ENCODE peak calls at places on chromosomes 1 and 21, in seven cellular contexts. D is cardiac muscle cell; S is AG04450; E is Panc1; V is CD4-positive, CD25-positive, alpha-beta regulatory T cell; Y is Peyer's patch; P is adrenal gland. L is an unnamed sample. For H3K27me3, the result is how much of the 10 kb centered on the place peaks cover.

GRCh38 chr1:117674521-117675400 is 68.9 kb downstream of the TENT5C start:
- DNase-seq in D (no peak), S (no peak), E (peak), V (peak), Y (no peak), P (no peak), L (peak)

GRCh38 chr1:17520473-17521319 is 18.8 kb upstream of the ARHGEF10L start:
- DNase-seq in D (no peak), S (no peak), E (no peak), V (no peak), Y (no peak), P (no peak), L (peak)

GRCh38 chr1:223161321-223161720 is 18.3 kb upstream of the TLR5 start:
- DNase-seq in D (no peak), S (no peak), E (no peak), V (no peak), Y (no peak), P (no peak), L (no peak)

GRCh38 chr1:59673575-59674467 is 140.9 kb upstream of the HOOK1 start:
- DNase-seq in D (no peak), S (no peak), E (no peak), V (no peak), Y (no peak), P (no peak), L (peak)

GRCh38 chr1:222828939-222829338 is 14.1 kb downstream of the DISP1 start:
- DNase-seq in D (no peak), S (no peak), E (no peak), V (no peak), Y (no peak), P (no peak), L (no peak)

GRCh38 chr1:172669011-172669410 is 10.1 kb downstream of the FASLG start:
- DNase-seq in D (no peak), S (no peak), E (no peak), V (no peak), Y (no peak), P (no peak), L (no peak)

GRCh38 chr21:43768868-43769167 is 7.3 kb downstream of the CSTB start:
- DNase-seq in D (no peak), S (no peak), E (no peak), V (no peak), Y (no peak), P (no peak), L (no peak)

GRCh38 chr1:183327429-183328290 is 90.5 kb downstream of the NMNAT2 start:
- DNase-seq in D (no peak), S (no peak), E (no peak), V (no peak), Y (no peak), P (peak), L (no peak)

GRCh38 chr1:164787834-164788231 is 228.8 kb downstream of the PBX1 start:
- DNase-seq in D (no peak), S (no peak), E (no peak), V (no peak), Y (no peak), P (no peak), L (no peak)

GRCh38 chr21:46148106-46148505 is 7.3 kb downstream of the FTCD start:
- DNase-seq in D (no peak), S (no peak), E (no peak), V (no peak), Y (peak), P (no peak), L (no peak)

GRCh38 chr1:64000021-64000420 is 203.4 kb upstream of the UBE2U start:
- DNase-seq in D (no peak), S (no peak), E (no peak), V (no peak), Y (no peak), P (no peak), L (no peak)

GRCh38 chr1:29855761-29856160 is 619.4 kb downstream of the PTPRU start:
- DNase-seq in D (no peak), S (no peak), E (no peak), V (no peak), Y (no peak), P (no peak), L (no peak)

GRCh38 chr1:244369256-244370057 is 82.3 kb downstream of the ADSS2 start:
- DNase-seq in D (no peak), S (no peak), E (no peak), V (no peak), Y (peak), P (no peak), L (peak)

GRCh38 chr1:84505167-84506001 is 802 bp upstream of the SPATA1 start:
- DNase-seq in D (peak), S (no peak), E (no peak), V (peak), Y (no peak), P (peak), L (peak)

GRCh38 chr1:110918016-110918415 is 45.1 kb downstream of the CD53 start:
- DNase-seq in D (no peak), S (no peak), E (no peak), V (no peak), Y (no peak), P (no peak), L (no peak)

GRCh38 chr1:13754510-13755103 is 54.6 kb downstream of the PRDM2 start:
- DNase-seq in D (no peak), S (no peak), E (no peak), V (no peak), Y (no peak), P (no peak), L (no peak)

GRCh38 chr21:44575307-44576024 is 1.9 kb downstream of the KRTAP10-4 start:
- DNase-seq in D (no peak), S (no peak), E (no peak), V (no peak), Y (no peak), P (no peak), L (no peak)

GRCh38 chr1:62436039-62436465 is 797 bp upstream of the USP1 start:
- DNase-seq in D (no peak), S (no peak), E (peak), V (no peak), Y (peak), P (no peak), L (peak)

GRCh38 chr21:39315603-39316002 is 2.2 kb upstream of the BRWD1 start:
- DNase-seq in D (no peak), S (no peak), E (no peak), V (no peak), Y (no peak), P (no peak), L (no peak)

GRCh38 chr1:902802-903201 is 20.9 kb upstream of the SAMD11 start:
- DNase-seq in D (no peak), S (no peak), E (no peak), V (no peak), Y (no peak), P (no peak), L (no peak)

GRCh38 chr21:15408089-15408488 is 321.7 kb upstream of the USP25 start:
- DNase-seq in D (no peak), S (no peak), E (no peak), V (no peak), Y (no peak), P (no peak), L (no peak)

GRCh38 chr1:215146252-215146975 is 63.9 kb downstream of the KCNK2 start:
- DNase-seq in D (peak), S (no peak), E (no peak), V (no peak), Y (no peak), P (peak), L (peak)

GRCh38 chr1:27567931-27568246 is 36.1 kb downstream of the AHDC1 start:
- DNase-seq in D (no peak), S (no peak), E (no peak), V (no peak), Y (no peak), P (no peak), L (no peak)

GRCh38 chr1:71104417-71104816 is 23.6 kb upstream of the ZRANB2 start:
- DNase-seq in D (no peak), S (no peak), E (no peak), V (no peak), Y (no peak), P (no peak), L (no peak)

GRCh38 chr1:184365699-184366098 is 21.1 kb upstream of the C1orf21 start:
- DNase-seq in D (no peak), S (no peak), E (no peak), V (no peak), Y (no peak), P (no peak), L (no peak)

GRCh38 chr1:37858931-37859506 is 373 bp downstream of the MTF1 start:
- DNase-seq in D (no peak), S (no peak), E (no peak), V (no peak), Y (no peak), P (no peak), L (peak)

GRCh38 chr1:212975607-212975918 is 25.2 kb downstream of the VASH2 start:
- DNase-seq in D (no peak), S (no peak), E (no peak), V (no peak), Y (no peak), P (no peak), L (no peak)

GRCh38 chr1:218365600-218365999 is 20.5 kb downstream of the TGFB2 start:
- DNase-seq in D (no peak), S (no peak), E (no peak), V (no peak), Y (no peak), P (no peak), L (no peak)

GRCh38 chr1:150881331-150882070 is 5.1 kb upstream of the ARNT start:
- DNase-seq in D (no peak), S (peak), E (no peak), V (no peak), Y (no peak), P (no peak), L (no peak)

GRCh38 chr1:44409741-44410140 is 4.7 kb downstream of the RNF220 start:
- DNase-seq in D (no peak), S (no peak), E (no peak), V (no peak), Y (no peak), P (no peak), L (no peak)

GRCh38 chr1:2044510-2045319 is 5.5 kb upstream of the PRKCZ start:
- DNase-seq in D (peak), S (no peak), E (no peak), V (peak), Y (peak), P (peak), L (peak)

GRCh38 chr1:30446508-30446907 is 276.9 kb downstream of the MATN1 start:
- DNase-seq in D (no peak), S (no peak), E (no peak), V (no peak), Y (no peak), P (no peak), L (no peak)

GRCh38 chr1:26081267-26082019 is 14.0 kb upstream of the TRIM63 start:
- DNase-seq in D (no peak), S (no peak), E (no peak), V (no peak), Y (no peak), P (no peak), L (no peak)

GRCh38 chr1:36739703-36740289 is 257.1 kb upstream of the CSF3R start:
- DNase-seq in D (no peak), S (no peak), E (no peak), V (no peak), Y (no peak), P (no peak), L (no peak)

GRCh38 chr1:25756210-25756609 is 43.8 kb upstream of the SELENON start:
- DNase-seq in D (no peak), S (no peak), E (no peak), V (no peak), Y (no peak), P (no peak), L (no peak)

GRCh38 chr1:54495954-54496353 is 52.1 kb upstream of the ACOT11 start:
- DNase-seq in D (no peak), S (no peak), E (no peak), V (no peak), Y (no peak), P (no peak), L (no peak)
- H3K27ac ChIP-seq in D (no peak), S (no peak), E (no peak), V (no peak), Y (no peak), P (no peak), L (no peak)

GRCh38 chr21:36021251-36021837 is 39.0 kb downstream of the SETD4 start:
- DNase-seq in D (no peak), S (no peak), E (no peak), V (no peak), Y (no peak), P (no peak), L (no peak)

GRCh38 chr21:36028127-36029069 is 31.9 kb downstream of the SETD4 start:
- DNase-seq in D (peak), S (peak), E (peak), V (peak), Y (peak), P (peak), L (peak)

GRCh38 chr21:36024782-36025181 is 35.5 kb downstream of the SETD4 start:
- DNase-seq in D (no peak), S (no peak), E (no peak), V (no peak), Y (no peak), P (no peak), L (no peak)

GRCh38 chr21:36027352-36027751 is 33.0 kb downstream of the SETD4 start:
- DNase-seq in D (peak), S (peak), E (no peak), V (no peak), Y (no peak), P (peak), L (no peak)

DNA sequence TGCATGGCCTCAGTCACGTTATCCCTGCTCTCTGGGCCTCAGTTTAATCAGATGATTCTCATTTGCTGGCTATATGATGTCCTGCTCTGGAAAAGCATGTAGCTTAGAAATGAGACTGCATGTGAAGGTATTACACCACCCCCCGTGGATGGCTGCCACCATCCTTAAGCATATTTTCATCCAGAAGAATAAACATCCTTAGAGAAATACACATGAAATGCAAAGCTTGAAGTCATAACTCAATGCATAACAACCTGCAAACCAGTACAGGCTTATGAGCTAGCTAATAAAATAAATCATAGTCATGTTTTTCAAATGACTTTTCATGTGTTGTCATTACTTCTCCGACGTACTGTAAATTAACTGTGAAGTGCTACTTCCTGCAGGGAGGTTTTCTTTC is 37.6 kb downstream of the SETD4 start:
- DNase-seq in D (no peak), S (peak), E (no peak), V (no peak), Y (no peak), P (no peak), L (no peak)
- H3K27me3 ChIP-seq in D (under half), S (under half), E (under half), V (under half), Y (under half), P (under half), L (under half)

DNA sequence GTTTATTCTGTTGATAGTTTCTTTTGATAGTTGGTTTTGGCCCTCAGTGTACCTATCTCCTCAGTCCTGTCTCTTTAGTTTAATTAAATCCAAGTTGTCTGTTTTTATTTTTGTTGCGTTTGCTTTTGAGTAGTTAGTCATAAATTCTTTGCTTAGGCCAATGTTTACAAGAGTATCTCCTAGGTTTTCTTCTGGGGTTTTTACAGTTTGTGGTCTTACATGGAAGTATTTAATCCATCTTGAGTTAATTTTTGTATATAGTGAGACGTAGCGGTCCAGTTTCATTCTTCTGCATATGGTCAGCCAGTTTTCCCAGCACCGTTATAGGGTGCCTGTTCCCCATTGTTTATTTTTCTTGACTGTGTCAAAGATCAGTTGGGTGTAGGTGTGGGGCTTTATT is 139.4 kb downstream of the POU2F1 start:
- DNase-seq in D (no peak), S (no peak), E (no peak), V (no peak), Y (no peak), P (no peak), L (no peak)
- H3K27ac ChIP-seq in D (no peak), S (no peak), E (no peak), V (no peak), Y (no peak), P (no peak), L (no peak)

DNA sequence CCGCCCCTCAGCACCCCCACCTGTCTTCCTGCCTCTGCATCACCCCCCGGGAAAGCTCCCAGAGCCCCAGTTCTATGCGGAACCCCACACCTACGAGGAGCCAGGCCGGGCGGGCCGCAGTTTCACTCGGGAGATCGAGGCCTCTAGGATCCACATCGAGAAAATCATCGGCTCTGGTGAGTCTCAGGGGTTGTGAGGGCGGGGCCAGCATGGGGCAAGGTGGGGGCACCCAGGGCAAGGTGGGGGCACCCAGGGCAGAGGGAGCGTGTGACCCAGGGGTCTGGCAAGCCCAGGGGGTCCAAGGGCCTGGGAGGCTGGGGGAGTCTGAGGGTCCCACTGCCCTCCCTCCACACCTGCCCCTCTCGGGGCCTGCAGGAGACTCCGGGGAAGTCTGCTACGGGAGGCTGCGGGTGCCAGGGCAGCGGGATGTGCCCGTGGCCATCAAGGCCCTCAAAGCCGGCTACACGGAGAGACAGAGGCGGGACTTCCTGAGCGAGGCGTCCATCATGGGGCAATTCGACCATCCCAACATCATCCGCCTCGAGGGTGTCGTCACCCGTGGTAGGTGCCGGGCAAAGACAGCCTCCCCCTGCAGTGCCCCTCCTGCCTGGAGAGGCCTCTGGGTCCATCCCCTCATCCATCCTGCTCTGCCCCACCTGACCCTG is 34.1 kb downstream of the EPHA8 start:
- DNase-seq in D (no peak), S (no peak), E (no peak), V (no peak), Y (no peak), P (no peak), L (no peak)
- H3K27me3 ChIP-seq in D (under half), S (under half), E (under half), V (under half), Y (under half), P (under half), L (half or more)

GRCh38 chr1:234916840-234917239 is 211.8 kb downstream of the TOMM20 start:
- DNase-seq in D (no peak), S (no peak), E (no peak), V (no peak), Y (peak), P (no peak), L (no peak)
- H3K27ac ChIP-seq in D (no peak), S (no peak), E (peak), V (no peak), Y (peak), P (no peak), L (peak)

DNA sequence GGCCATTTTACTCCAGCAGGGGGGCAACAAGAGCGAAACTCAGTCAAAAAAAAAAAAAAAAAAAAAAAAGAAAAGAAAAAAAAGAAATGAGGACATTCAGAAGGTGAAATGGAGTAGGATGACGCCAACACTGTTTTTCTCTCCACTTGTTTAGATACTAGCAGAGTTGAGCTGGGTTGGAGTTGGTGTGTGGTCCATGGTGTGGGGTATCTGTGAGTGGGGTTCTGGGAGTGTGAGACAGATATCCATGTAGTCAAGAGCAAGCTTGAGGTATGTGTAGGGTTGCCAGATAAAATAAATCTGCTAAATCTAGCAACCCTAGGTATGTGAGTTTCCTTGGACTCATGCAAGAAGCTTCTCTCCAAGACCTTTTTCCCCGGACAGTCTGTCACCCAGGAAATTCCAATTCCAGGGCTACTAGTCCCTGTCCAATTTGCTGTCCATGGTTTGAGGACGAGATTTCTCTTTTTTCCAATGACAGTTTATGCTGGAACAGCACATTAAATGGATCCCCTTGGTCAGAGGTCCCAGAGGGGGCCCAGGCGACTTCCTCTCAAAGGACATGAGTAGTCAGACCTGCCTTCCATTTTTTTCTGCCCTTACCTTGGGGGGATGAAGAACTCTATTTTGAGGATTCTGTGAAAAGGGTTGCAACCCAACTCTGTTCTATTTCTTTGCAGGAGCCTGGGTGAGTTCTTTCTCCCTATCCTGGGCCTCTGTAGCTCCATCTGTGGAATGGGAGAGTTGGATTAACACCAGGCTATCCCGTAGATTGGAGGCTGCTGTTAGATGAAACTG is 2.1 kb upstream of the FOXD2 start:
- DNase-seq in D (no peak), S (no peak), E (no peak), V (no peak), Y (no peak), P (no peak), L (no peak)
- H3K27me3 ChIP-seq in D (half or more), S (under half), E (under half), V (under half), Y (under half), P (under half), L (half or more)

DNA sequence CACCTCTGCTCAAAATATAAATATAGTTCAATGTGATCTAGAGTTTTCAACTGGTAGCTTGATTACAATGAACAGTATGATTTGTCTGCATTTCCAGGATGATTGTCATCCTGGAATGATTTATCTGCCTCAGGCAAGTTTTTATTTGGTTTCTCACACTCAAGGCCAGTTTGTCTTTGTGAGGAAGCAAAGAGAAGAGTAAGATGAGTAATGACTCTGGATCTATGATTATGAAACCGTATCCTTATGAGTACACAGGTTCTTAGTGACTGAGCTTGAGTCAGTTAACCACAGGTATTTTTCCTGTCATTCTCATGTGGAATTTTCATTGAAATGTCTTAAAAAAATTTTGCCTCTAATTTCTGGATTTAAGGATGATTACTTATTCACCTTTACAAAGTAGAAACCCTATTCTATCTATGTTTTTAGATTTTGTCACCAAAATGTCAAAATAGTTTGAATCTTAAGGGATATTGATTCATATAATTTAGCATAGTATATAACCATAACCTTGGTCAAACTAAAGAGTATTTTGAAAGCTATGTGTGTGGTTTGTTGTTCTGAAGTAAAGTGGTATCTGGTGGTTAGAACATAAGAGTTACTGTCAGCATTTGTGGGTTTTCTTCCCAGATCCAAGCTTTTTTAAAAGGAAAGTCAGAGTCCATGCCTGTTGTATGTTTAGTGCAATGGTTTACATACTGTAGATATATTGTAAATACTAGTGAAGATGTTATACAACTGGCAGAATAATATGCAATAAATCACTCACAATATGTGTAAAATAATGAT is 145.0 kb downstream of the RASAL2 start:
- DNase-seq in D (no peak), S (peak), E (peak), V (no peak), Y (no peak), P (no peak), L (no peak)
- H3K27ac ChIP-seq in D (no peak), S (no peak), E (peak), V (no peak), Y (no peak), P (no peak), L (no peak)

L was measured in transverse colon.